ENCODE peak calls at places on chromosomes 5 and 9, in four cellular contexts. Q is PC-9, B is GM23338, H is GM23248. J is an unnamed sample.

GRCh38 chr5:112436139-112436538 is 17.1 kb upstream of the EPB41L4A start:
- DNase-seq in Q (no peak), H (no peak), B (no peak), J (no peak)

GRCh38 chr5:5666389-5666788 is 243.9 kb downstream of the ICE1 start:
- DNase-seq in Q (no peak), H (no peak), B (no peak), J (no peak)

GRCh38 chr5:373710-374602 is 52.4 kb downstream of the AHRR start:
- DNase-seq in Q (no peak), B (peak; percentile 52), H (peak; percentile 93), J (no peak)

GRCh38 chr5:76177974-76178373 is 94.8 kb downstream of the SV2C start:
- DNase-seq in Q (no peak), B (no peak), H (no peak), J (no peak)

GRCh38 chr5:95779611-95780010 is 42.9 kb downstream of the GLRX start:
- DNase-seq in B (no peak), Q (no peak), H (peak; percentile 59), J (no peak)

GRCh38 chr9:98396236-98396635 is 140.8 kb upstream of the TBC1D2 start:
- DNase-seq in H (no peak), B (peak; percentile 35), Q (no peak), J (no peak)

GRCh38 chr9:96158909-96159575 is 142.9 kb downstream of the HSD17B3 start:
- DNase-seq in H (no peak), B (no peak), Q (no peak), J (no peak)

GRCh38 chr5:110092955-110093785 is 403.4 kb downstream of the MAN2A1 start:
- DNase-seq in H (peak; percentile 10), B (peak; percentile 14), Q (no peak), J (no peak)

GRCh38 chr9:15642369-15642962 is 89.6 kb downstream of the CCDC171 start:
- DNase-seq in B (peak; percentile 62), H (peak; percentile 72), Q (no peak), J (peak; percentile 82)

GRCh38 chr5:44740655-44741054 is 68.1 kb upstream of the MRPS30 start:
- DNase-seq in Q (no peak), B (peak; percentile 20), H (no peak), J (no peak)

GRCh38 chr5:2131826-2132496 is 249.2 kb upstream of the IRX4 start:
- DNase-seq in Q (no peak), B (no peak), H (no peak), J (no peak)

GRCh38 chr9:127035948-127036347 is 86.5 kb downstream of the ANGPTL2 start:
- DNase-seq in Q (no peak), H (peak; percentile 41), B (no peak), J (no peak)

GRCh38 chr5:16886366-16886736 is 49.7 kb downstream of the MYO10 start:
- DNase-seq in B (no peak), H (peak; percentile 92), Q (no peak), J (no peak)

GRCh38 chr9:108751301-108751824 is 104.4 kb downstream of the ACTL7B start:
- DNase-seq in H (no peak), Q (no peak), B (no peak), J (no peak)

GRCh38 chr5:2475902-2476301 is 275.6 kb downstream of the IRX2 start:
- DNase-seq in Q (no peak), H (no peak), B (no peak), J (no peak)

GRCh38 chr9:97786341-97786740 is 66.7 kb upstream of the FOXE1 start:
- DNase-seq in B (peak; percentile 34), H (peak; percentile 51), Q (peak; percentile 65), J (no peak)

GRCh38 chr5:157670662-157671591 is at the start of gene C5orf52:
- DNase-seq in Q (no peak), B (peak; percentile 69), H (peak; percentile 70), J (no peak)

GRCh38 chr9:22052376-22052945 is 43.4 kb upstream of the CDKN2B start:
- DNase-seq in H (peak; percentile 88), Q (peak; percentile 87), B (no peak), J (no peak)

GRCh38 chr5:132754947-132755346 is 7.7 kb downstream of the CCNI2 start:
- DNase-seq in Q (no peak), H (peak; percentile 32), B (peak; percentile 67), J (peak; percentile 51)

GRCh38 chr5:102290004-102290403 is 6.1 kb downstream of the SLCO4C1 start:
- DNase-seq in H (no peak), Q (no peak), B (no peak), J (no peak)

GRCh38 chr9:129900263-129901041 is 65.2 kb downstream of the USP20 start:
- DNase-seq in H (no peak), Q (no peak), B (no peak), J (no peak)

GRCh38 chr5:53714324-53715010 is 154.0 kb downstream of the NDUFS4 start:
- DNase-seq in B (no peak), H (peak; percentile 0), Q (peak; percentile 60), J (no peak)

GRCh38 chr5:14532180-14532579 is 49.4 kb upstream of the OTULINL start:
- DNase-seq in Q (no peak), B (no peak), H (no peak), J (no peak)

GRCh38 chr9:132412089-132412488 is 2.1 kb downstream of the CFAP77 start:
- DNase-seq in B (peak; percentile 83), Q (no peak), H (peak; percentile 51), J (peak; percentile 75)

GRCh38 chr9:35415769-35416427 is 74.0 kb upstream of the RUSC2 start:
- DNase-seq in H (no peak), Q (no peak), B (peak; percentile 67), J (peak; percentile 41)

GRCh38 chr9:109181284-109181683 is 14.2 kb upstream of the FRRS1L start:
- DNase-seq in Q (no peak), H (no peak), B (no peak), J (no peak)

GRCh38 chr5:30605693-30606268 is 587.7 kb upstream of the CDH6 start:
- DNase-seq in B (no peak), H (no peak), Q (no peak), J (no peak)

DNA sequence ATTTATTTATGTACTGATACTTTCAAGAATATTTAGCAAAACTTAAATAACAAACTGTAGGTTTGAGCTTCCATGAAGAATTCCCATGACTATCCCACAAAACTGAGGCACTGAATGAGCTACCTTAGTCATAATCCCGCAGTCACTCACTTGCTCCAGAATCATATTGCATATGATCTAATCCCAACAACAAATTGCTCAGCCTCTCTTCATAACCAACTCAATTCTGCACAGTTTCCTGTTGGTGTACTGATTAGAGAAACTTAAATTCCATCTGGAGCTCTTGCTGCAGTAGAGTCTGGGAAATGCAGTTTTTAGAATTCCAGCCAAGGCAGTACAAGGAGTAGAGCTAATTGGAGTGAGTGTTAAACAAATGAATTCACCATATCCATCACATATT is 35.7 kb upstream of the CDH18 start:
- DNase-seq in Q (no peak), H (no peak), B (no peak), J (no peak)
- H3K79me2 ChIP-seq in Q (no peaks in the 10 kb centered on the region), H (no peaks in the 10 kb centered on the region), B (no peaks in the 10 kb centered on the region), J (no peaks in the 10 kb centered on the region)

DNA sequence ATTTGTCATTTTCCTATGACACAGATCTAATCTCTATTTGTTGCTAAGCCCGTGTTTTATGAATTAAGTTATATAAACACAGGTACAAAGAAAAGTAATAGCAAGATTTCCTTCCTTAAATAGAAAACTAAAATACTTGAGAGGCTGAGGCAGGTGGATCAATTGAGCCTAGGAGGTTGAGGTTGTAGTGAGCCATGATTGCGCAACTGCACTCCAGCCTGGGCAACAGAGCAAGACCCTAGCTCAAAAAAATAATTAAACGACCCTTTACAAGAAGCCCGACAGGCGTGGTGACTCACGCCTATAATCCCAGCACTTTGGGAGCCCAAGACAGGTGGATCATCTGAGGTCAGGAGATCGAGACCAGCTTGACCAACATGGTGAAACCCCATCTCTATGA is 36.8 kb downstream of the FAM169A start:
- DNase-seq in B (no peak), Q (no peak), H (no peak), J (no peak)
- H3K9me2 ChIP-seq in B (no peaks in the 10 kb centered on the region), Q (peaks cover 4% of the 10 kb centered on the region), H (peaks cover 5% of the 10 kb centered on the region), J (no peaks in the 10 kb centered on the region)

DNA sequence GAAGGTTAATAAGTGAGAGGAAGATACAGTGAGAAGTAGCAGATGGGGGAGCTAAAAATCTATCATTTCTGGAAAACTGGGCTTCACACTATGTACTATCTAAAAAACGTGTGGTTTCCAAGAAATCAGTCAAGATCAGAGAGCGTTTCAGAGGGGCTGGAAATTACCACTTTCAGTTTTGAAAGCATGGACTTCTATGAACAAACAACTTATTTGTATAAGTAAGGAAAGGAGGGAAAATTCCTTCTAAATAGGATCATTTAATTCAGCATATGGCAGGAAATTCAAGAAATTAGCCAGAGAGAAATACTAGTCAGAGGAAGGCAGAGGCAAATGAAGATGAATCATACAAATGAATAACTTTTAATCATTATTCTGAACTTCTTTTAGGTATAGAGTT is 11.3 kb downstream of the TNC start:
- DNase-seq in B (no peak), H (peak; percentile 74), Q (no peak), J (no peak)
- H3K4me3 ChIP-seq in B (no peak overlapping the region), H (peak overlapping the region; percentile 46), Q (no peak overlapping the region), J (no peak overlapping the region)

GRCh38 chr5:31730139-31730538 is 91.2 kb downstream of the PDZD2 start:
- DNase-seq in H (no peak), B (no peak), Q (no peak), J (no peak)

GRCh38 chr5:31733365-31733764 is 94.4 kb downstream of the PDZD2 start:
- DNase-seq in H (no peak), Q (no peak), B (no peak), J (no peak)

GRCh38 chr5:31731710-31732301 is 92.9 kb downstream of the PDZD2 start:
- DNase-seq in H (no peak), Q (no peak), B (no peak), J (no peak)

GRCh38 chr5:31728039-31728438 is 89.1 kb downstream of the PDZD2 start:
- DNase-seq in B (no peak), Q (no peak), H (no peak), J (no peak)

GRCh38 chr5:31731016-31731415 is 92.1 kb downstream of the PDZD2 start:
- DNase-seq in H (no peak), Q (no peak), B (peak; percentile 73), J (no peak)
- H3K79me2 ChIP-seq in H (no peaks in the 10 kb centered on the region), Q (no peaks in the 10 kb centered on the region), B (no peaks in the 10 kb centered on the region), J (no peaks in the 10 kb centered on the region)

GRCh38 chr9:137815256-137816255 is 62.0 kb upstream of the CACNA1B start:
- DNase-seq in H (no peak), B (no peak), Q (no peak), J (no peak)

GRCh38 chr9:137813167-137813566 is 64.4 kb upstream of the CACNA1B start:
- DNase-seq in B (no peak), Q (no peak), H (no peak), J (no peak)

GRCh38 chr9:137814841-137815240 is 62.7 kb upstream of the CACNA1B start:
- DNase-seq in Q (no peak), H (no peak), B (no peak), J (no peak)

GRCh38 chr9:137813651-137814415 is 63.7 kb upstream of the CACNA1B start:
- DNase-seq in H (no peak), B (no peak), Q (no peak), J (no peak)

DNA sequence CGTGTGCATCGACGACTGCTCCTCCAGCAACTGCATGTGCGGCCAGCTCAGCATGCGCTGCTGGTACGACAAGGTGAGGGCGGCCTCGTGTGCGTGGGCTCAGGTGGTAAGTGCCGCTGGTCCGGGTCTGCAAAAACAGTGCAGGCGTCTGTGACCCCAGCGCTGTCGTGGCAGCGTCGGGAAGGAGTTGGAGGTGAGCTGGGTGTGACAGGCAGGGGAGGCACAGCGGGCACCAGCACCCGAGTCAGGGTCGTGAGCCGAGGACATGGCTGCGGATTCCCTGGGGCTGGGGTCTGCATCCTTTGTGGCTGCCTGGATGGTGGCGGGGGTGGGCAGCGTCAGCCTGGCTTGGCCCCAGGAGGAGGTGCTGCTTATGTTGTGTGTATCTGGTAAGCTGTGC is 63.1 kb upstream of the CACNA1B start:
- DNase-seq in Q (no peak), B (no peak), H (no peak), J (no peak)
- H3K9me2 ChIP-seq in Q (no peaks in the 10 kb centered on the region), B (no peaks in the 10 kb centered on the region), H (no peaks in the 10 kb centered on the region), J (no peaks in the 10 kb centered on the region)

J was measured in Karpas-422.